ENCODE peak calls at places on chromosomes 5 and 9, in eight cellular contexts. P, W, E, U, K, N, I and Y are unnamed samples.

GRCh38 chr5:34684281-34684979 is 28.3 kb downstream of the RAI14 start:
- DNase-seq in P (peak), W (no peak), E (no peak), U (no peak), K (no peak), N (no peak), I (no peak), Y (no peak)

GRCh38 chr9:124220551-124221451 is 36.9 kb upstream of the NEK6 start:
- DNase-seq in P (peak), W (no peak), E (peak), U (no peak), K (no peak), N (no peak), I (peak), Y (no peak)

GRCh38 chr5:165286692-165287091 is 1781.3 kb downstream of the MAT2B start:
- DNase-seq in P (no peak), W (no peak), E (no peak), U (no peak), K (no peak), N (no peak), I (no peak), Y (no peak)

GRCh38 chr5:175387144-175387543 is 56.8 kb downstream of the DRD1 start:
- DNase-seq in P (no peak), W (no peak), E (no peak), U (no peak), K (no peak), N (no peak), I (no peak), Y (no peak)

GRCh38 chr9:115674091-115674490 is 479.5 kb upstream of the PAPPA start:
- DNase-seq in P (no peak), W (no peak), E (no peak), U (no peak), K (no peak), N (no peak), I (no peak), Y (no peak)

GRCh38 chr5:66891184-66891925 is 295.2 kb downstream of the MAST4 start:
- DNase-seq in P (no peak), W (no peak), E (no peak), U (no peak), K (no peak), N (no peak), I (no peak), Y (no peak)

GRCh38 chr9:27353405-27354229 is 56.7 kb upstream of the EQTN start:
- DNase-seq in P (peak), W (no peak), E (no peak), U (peak), K (no peak), N (no peak), I (no peak), Y (no peak)

GRCh38 chr9:26375448-26375847 is 517.2 kb downstream of the CAAP1 start:
- DNase-seq in P (peak), W (no peak), E (no peak), U (no peak), K (no peak), N (no peak), I (no peak), Y (no peak)

GRCh38 chr5:138662599-138662998 is 87.4 kb upstream of the HSPA9 start:
- DNase-seq in P (no peak), W (no peak), E (no peak), U (no peak), K (peak), N (no peak), I (peak), Y (no peak)

GRCh38 chr9:136433849-136434579 is 5.6 kb downstream of the INPP5E start:
- DNase-seq in P (no peak), W (no peak), E (no peak), U (no peak), K (no peak), N (no peak), I (no peak), Y (no peak)

GRCh38 chr9:112754578-112754977 is 4.0 kb downstream of the SNX30 start:
- DNase-seq in P (peak), W (peak), E (no peak), U (no peak), K (no peak), N (peak), I (peak), Y (peak)

GRCh38 chr9:80926611-80927010 is 762.7 kb downstream of the TLE1 start:
- DNase-seq in P (no peak), W (no peak), E (no peak), U (no peak), K (no peak), N (no peak), I (no peak), Y (no peak)

GRCh38 chr9:135890190-135890861 is 17.0 kb downstream of the CAMSAP1 start:
- DNase-seq in P (no peak), W (no peak), E (no peak), U (no peak), K (no peak), N (no peak), I (no peak), Y (no peak)

GRCh38 chr5:131220566-131220965 is 43.3 kb upstream of the CDC42SE2 start:
- DNase-seq in P (no peak), W (no peak), E (no peak), U (no peak), K (no peak), N (no peak), I (no peak), Y (no peak)